ENCODE peak calls at places on chromosomes 3 and 15, in nine cellular contexts. One of them, this sample, is unnamed.
A peak's percentile ranks its signal among the peaks of the same experiment; 100 is the strongest.

GRCh38 chr3:125479091-125479490 is 40.9 kb downstream of the SNX4 start:
- DNase-seq in esophagus squamous epithelium: no peak
- DNase-seq in H1: no peak
- DNase-seq in endothelial cell of umbilical vein: no peak
- DNase-seq in uterus: no peak
- DNase-seq in right lobe of liver: no peak
- DNase-seq in stomach: no peak
- DNase-seq in NB4: no peak
- DNase-seq in A549: no peak
- DNase-seq in this sample: no peak

GRCh38 chr3:70982700-70983140 is 600.8 kb downstream of the FOXP1 start:
- DNase-seq in NB4: no peak
- DNase-seq in H1: no peak
- DNase-seq in right lobe of liver: no peak
- DNase-seq in uterus: peak; percentile 51
- DNase-seq in A549: peak; percentile 48
- DNase-seq in esophagus squamous epithelium: no peak
- DNase-seq in endothelial cell of umbilical vein: peak; percentile 97
- DNase-seq in stomach: peak; percentile 51
- DNase-seq in this sample: peak; percentile 80

GRCh38 chr15:59688383-59688887 is 685 bp downstream of the BNIP2 start:
- DNase-seq in uterus: no peak
- DNase-seq in right lobe of liver: no peak
- DNase-seq in NB4: peak; percentile 81
- DNase-seq in H1: no peak
- DNase-seq in endothelial cell of umbilical vein: peak; percentile 79
- DNase-seq in A549: peak; percentile 25
- DNase-seq in esophagus squamous epithelium: no peak
- DNase-seq in stomach: no peak
- DNase-seq in this sample: no peak

GRCh38 chr3:126538966-126539365 is 15.0 kb downstream of the CHST13 start:
- DNase-seq in uterus: no peak
- DNase-seq in H1: no peak
- DNase-seq in stomach: no peak
- DNase-seq in right lobe of liver: peak; percentile 2
- DNase-seq in esophagus squamous epithelium: no peak
- DNase-seq in endothelial cell of umbilical vein: no peak
- DNase-seq in A549: no peak
- DNase-seq in NB4: no peak
- DNase-seq in this sample: no peak

GRCh38 chr3:139586420-139587017 is 47.0 kb upstream of the RBP1 start:
- DNase-seq in A549: no peak
- DNase-seq in endothelial cell of umbilical vein: no peak
- DNase-seq in H1: no peak
- DNase-seq in uterus: no peak
- DNase-seq in right lobe of liver: no peak
- DNase-seq in esophagus squamous epithelium: no peak
- DNase-seq in stomach: no peak
- DNase-seq in NB4: no peak
- DNase-seq in this sample: no peak

GRCh38 chr3:38472342-38472741 is 18.7 kb downstream of the ACVR2B start:
- DNase-seq in A549: no peak
- DNase-seq in uterus: no peak
- DNase-seq in right lobe of liver: no peak
- DNase-seq in H1: no peak
- DNase-seq in stomach: no peak
- DNase-seq in esophagus squamous epithelium: no peak
- DNase-seq in NB4: no peak
- DNase-seq in endothelial cell of umbilical vein: no peak
- DNase-seq in this sample: no peak

GRCh38 chr3:44120721-44121582 is 120.7 kb upstream of the TOPAZ1 start:
- DNase-seq in esophagus squamous epithelium: no peak
- DNase-seq in A549: no peak
- DNase-seq in endothelial cell of umbilical vein: no peak
- DNase-seq in NB4: no peak
- DNase-seq in right lobe of liver: no peak
- DNase-seq in uterus: no peak
- DNase-seq in stomach: no peak
- DNase-seq in H1: no peak
- DNase-seq in this sample: peak; percentile 59

GRCh38 chr15:77059761-77060345 is 11.1 kb downstream of the TSPAN3 start:
- DNase-seq in H1: no peak
- DNase-seq in esophagus squamous epithelium: no peak
- DNase-seq in stomach: no peak
- DNase-seq in A549: no peak
- DNase-seq in endothelial cell of umbilical vein: peak; percentile 61
- DNase-seq in right lobe of liver: no peak
- DNase-seq in uterus: no peak
- DNase-seq in NB4: no peak
- DNase-seq in this sample: no peak

GRCh38 chr15:77864211-77865105 is 213.1 kb downstream of the TBC1D2B start:
- DNase-seq in H1: no peak
- DNase-seq in endothelial cell of umbilical vein: no peak
- DNase-seq in stomach: no peak
- DNase-seq in esophagus squamous epithelium: no peak
- DNase-seq in A549: no peak
- DNase-seq in uterus: no peak
- DNase-seq in NB4: no peak
- DNase-seq in right lobe of liver: no peak
- DNase-seq in this sample: no peak

GRCh38 chr15:70575251-70576227 is 187.8 kb downstream of the UACA start:
- DNase-seq in esophagus squamous epithelium: no peak
- DNase-seq in right lobe of liver: no peak
- DNase-seq in endothelial cell of umbilical vein: no peak
- DNase-seq in H1: no peak
- DNase-seq in A549: no peak
- DNase-seq in uterus: no peak
- DNase-seq in stomach: no peak
- DNase-seq in NB4: no peak
- DNase-seq in this sample: no peak

GRCh38 chr3:50350527-50351317 is at the start of the genes CYB561D2 and NPRL2:
- DNase-seq in esophagus squamous epithelium: peak; percentile 83
- DNase-seq in stomach: peak; percentile 98
- DNase-seq in H1: peak; percentile 93
- DNase-seq in right lobe of liver: peak; percentile 98
- DNase-seq in uterus: peak; percentile 92
- DNase-seq in endothelial cell of umbilical vein: peak; percentile 95
- DNase-seq in NB4: peak; percentile 97
- DNase-seq in A549: peak; percentile 92
- DNase-seq in this sample: peak; percentile 97
- TF ChIP-seq POLR2A in esophagus squamous epithelium: no peak
- TF ChIP-seq POLR2A in stomach: no peak
- TF ChIP-seq POLR2A in H1: no peak
- TF ChIP-seq POLR2A in right lobe of liver: peak; percentile 89
- TF ChIP-seq POLR2A in uterus: peak; percentile 72
- TF ChIP-seq POLR2A in endothelial cell of umbilical vein: peak; percentile 80
- TF ChIP-seq POLR2A in NB4: peak; percentile 83
- TF ChIP-seq POLR2A in A549: peak; percentile 68
- TF ChIP-seq POLR2A in this sample: peak; percentile 54

DNA sequence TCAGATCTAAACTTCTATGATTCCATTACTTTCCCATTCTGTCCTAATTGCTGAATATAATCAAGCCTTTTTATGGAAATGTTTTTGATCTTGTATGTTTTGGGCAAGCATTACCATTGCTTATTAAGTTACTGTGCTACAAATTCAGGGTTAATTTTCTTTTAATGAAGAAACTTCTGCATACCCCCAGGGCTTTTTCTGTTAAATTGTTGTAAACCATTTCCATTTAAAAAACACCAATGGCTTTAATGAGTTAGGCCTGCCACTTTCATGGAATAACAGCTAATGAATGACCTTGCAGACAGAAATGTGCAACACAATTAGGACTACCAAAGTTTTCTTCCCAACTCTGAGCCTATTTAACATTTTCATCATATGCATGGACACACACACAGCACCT is 150.0 kb downstream of the DIPK2A start:
- DNase-seq in right lobe of liver: no peak
- DNase-seq in stomach: no peak
- DNase-seq in A549: no peak
- DNase-seq in H1: no peak
- DNase-seq in endothelial cell of umbilical vein: no peak
- DNase-seq in NB4: no peak
- DNase-seq in uterus: no peak
- DNase-seq in esophagus squamous epithelium: no peak
- DNase-seq in this sample: no peak
- H3K4me3 ChIP-seq in right lobe of liver: no peak overlapping the region
- H3K4me3 ChIP-seq in stomach: no peak overlapping the region
- H3K4me3 ChIP-seq in A549: no peak overlapping the region
- H3K4me3 ChIP-seq in H1: no peak overlapping the region
- H3K4me3 ChIP-seq in endothelial cell of umbilical vein: no peak overlapping the region
- H3K4me3 ChIP-seq in NB4: no peak overlapping the region
- H3K4me3 ChIP-seq in uterus: no peak overlapping the region
- H3K4me3 ChIP-seq in esophagus squamous epithelium: no peak overlapping the region
- H3K4me3 ChIP-seq in this sample: no peak overlapping the region

DNA sequence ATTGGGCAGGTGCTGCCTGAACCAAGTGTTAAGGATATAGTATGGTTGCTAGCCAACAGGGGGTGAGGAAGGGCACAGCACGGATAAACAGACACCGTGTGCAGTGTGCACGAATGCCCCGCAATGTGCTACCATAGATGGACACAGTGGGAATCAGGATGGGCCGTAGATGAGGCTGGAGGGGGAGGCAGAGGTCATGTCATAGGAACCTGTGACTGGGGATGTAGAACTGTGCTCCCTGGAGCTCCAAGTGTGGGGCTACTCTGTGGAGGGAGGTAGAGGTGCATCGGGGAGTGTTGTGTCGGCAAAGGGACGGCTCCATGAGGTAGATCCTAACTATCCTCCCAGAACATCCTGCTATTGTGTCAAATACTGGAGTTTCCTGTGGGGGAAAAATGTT is 102.5 kb downstream of the TNIK start:
- DNase-seq in uterus: no peak
- DNase-seq in H1: no peak
- DNase-seq in endothelial cell of umbilical vein: peak; percentile 37
- DNase-seq in stomach: no peak
- DNase-seq in right lobe of liver: no peak
- DNase-seq in esophagus squamous epithelium: no peak
- DNase-seq in NB4: no peak
- DNase-seq in A549: no peak
- DNase-seq in this sample: no peak
- TF ChIP-seq POLR2A in uterus: no peak
- TF ChIP-seq POLR2A in H1: no peak
- TF ChIP-seq POLR2A in endothelial cell of umbilical vein: no peak
- TF ChIP-seq POLR2A in stomach: no peak
- TF ChIP-seq POLR2A in right lobe of liver: no peak
- TF ChIP-seq POLR2A in esophagus squamous epithelium: no peak
- TF ChIP-seq POLR2A in NB4: no peak
- TF ChIP-seq POLR2A in A549: no peak
- TF ChIP-seq POLR2A in this sample: no peak

GRCh38 chr15:45647828-45648227 is 13.0 kb downstream of the SQOR start:
- DNase-seq in NB4: no peak
- DNase-seq in endothelial cell of umbilical vein: no peak
- DNase-seq in esophagus squamous epithelium: no peak
- DNase-seq in right lobe of liver: no peak
- DNase-seq in stomach: no peak
- DNase-seq in uterus: no peak
- DNase-seq in H1: no peak
- DNase-seq in A549: no peak
- DNase-seq in this sample: no peak
- H3K4me3 ChIP-seq in NB4: no peak overlapping the region
- H3K4me3 ChIP-seq in endothelial cell of umbilical vein: no peak overlapping the region
- H3K4me3 ChIP-seq in esophagus squamous epithelium: no peak overlapping the region
- H3K4me3 ChIP-seq in right lobe of liver: no peak overlapping the region
- H3K4me3 ChIP-seq in stomach: no peak overlapping the region
- H3K4me3 ChIP-seq in uterus: no peak overlapping the region
- H3K4me3 ChIP-seq in H1: no peak overlapping the region
- H3K4me3 ChIP-seq in A549: no peak overlapping the region
- H3K4me3 ChIP-seq in this sample: no peak overlapping the region

GRCh38 chr3:115146032-115146417 is 1.1 kb downstream of the ZBTB20 start:
- DNase-seq in NB4: peak; percentile 68
- DNase-seq in uterus: peak; percentile 38
- DNase-seq in endothelial cell of umbilical vein: peak; percentile 69
- DNase-seq in H1: no peak
- DNase-seq in stomach: peak; percentile 31
- DNase-seq in A549: peak; percentile 56
- DNase-seq in esophagus squamous epithelium: no peak
- DNase-seq in right lobe of liver: no peak
- DNase-seq in this sample: no peak
- TF ChIP-seq POLR2A in NB4: no peak
- TF ChIP-seq POLR2A in uterus: no peak
- TF ChIP-seq POLR2A in endothelial cell of umbilical vein: no peak
- TF ChIP-seq POLR2A in H1: no peak
- TF ChIP-seq POLR2A in stomach: no peak
- TF ChIP-seq POLR2A in A549: no peak
- TF ChIP-seq POLR2A in esophagus squamous epithelium: no peak
- TF ChIP-seq POLR2A in right lobe of liver: peak; percentile 31
- TF ChIP-seq POLR2A in this sample: peak; percentile 17